ENCODE peak calls at places on chromosomes 6 and 20, in nine cellular contexts. N, O, A, D, U, B, X, K and V are unnamed samples.

GRCh38 chr6:48553449-48553848 is 442.5 kb upstream of the PTCHD4 start:
- DNase-seq in K (no peak), O (no peak), N (no peak), X (no peak), B (no peak), A (no peak), D (no peak), U (no peak), V (no peak)

GRCh38 chr20:8414611-8415274 is 282.7 kb downstream of the PLCB1 start:
- DNase-seq in X (no peak), N (no peak), K (no peak), A (peak; percentile 56), U (no peak), B (no peak), O (no peak), D (no peak), V (no peak)

GRCh38 chr6:147099974-147100373 is 104.2 kb upstream of the STXBP5 start:
- DNase-seq in X (no peak), N (no peak), U (no peak), A (no peak), K (no peak), B (no peak), D (no peak), O (no peak), V (no peak)

GRCh38 chr6:81894788-81895221 is 142.3 kb upstream of the TENT5A start:
- DNase-seq in N (no peak), B (no peak), A (no peak), X (peak; percentile 68), U (no peak), K (peak; percentile 100), O (peak; percentile 86), D (no peak), V (no peak)

GRCh38 chr6:129817332-129817731 is 43.8 kb downstream of the TMEM244 start:
- DNase-seq in B (no peak), X (no peak), N (no peak), U (no peak), D (no peak), A (no peak), K (no peak), O (no peak), V (no peak)

GRCh38 chr6:2793491-2794151 is 28.4 kb downstream of the WRNIP1 start:
- DNase-seq in K (no peak), X (no peak), N (no peak), B (no peak), U (no peak), A (no peak), D (no peak), O (peak; percentile 26), V (no peak)

GRCh38 chr20:63079971-63080370 is 73.2 kb upstream of the BHLHE23 start:
- DNase-seq in O (no peak), B (no peak), X (no peak), D (no peak), K (no peak), U (no peak), A (no peak), N (no peak), V (no peak)

GRCh38 chr6:83270971-83271714 is 78.0 kb downstream of the RWDD2A start:
- DNase-seq in X (no peak), A (no peak), O (no peak), B (no peak), N (no peak), K (no peak), D (no peak), U (no peak), V (no peak)

GRCh38 chr6:17240803-17241500 is 40.2 kb upstream of the RBM24 start:
- DNase-seq in O (no peak), A (no peak), K (no peak), X (no peak), U (no peak), N (no peak), D (no peak), B (no peak), V (no peak)

GRCh38 chr6:126944512-126944911 is 174.0 kb upstream of the RSPO3 start:
- DNase-seq in A (no peak), U (no peak), D (no peak), B (no peak), X (no peak), O (no peak), N (no peak), K (no peak), V (no peak)

GRCh38 chr6:129731396-129731795 is 21.4 kb upstream of the ARHGAP18 start:
- DNase-seq in U (no peak), A (no peak), N (no peak), X (no peak), B (no peak), O (no peak), K (no peak), D (no peak), V (no peak)

GRCh38 chr6:3271756-3272155 is 13.0 kb downstream of the PSMG4 start:
- DNase-seq in K (no peak), A (no peak), O (no peak), N (no peak), B (no peak), D (no peak), U (no peak), X (no peak), V (no peak)

GRCh38 chr6:52616271-52616670 is 39.4 kb upstream of the TRAM2 start:
- DNase-seq in X (no peak), N (no peak), K (no peak), D (no peak), B (no peak), U (no peak), A (no peak), O (no peak), V (no peak)

GRCh38 chr6:1485678-1486077 is 96.3 kb downstream of the FOXF2 start:
- DNase-seq in U (no peak), N (peak; percentile 75), A (no peak), D (no peak), O (no peak), B (peak; percentile 60), K (no peak), X (no peak), V (no peak)

GRCh38 chr6:170291271-170292110 is 613 bp upstream of the DLL1 start:
- DNase-seq in A (peak; percentile 93), N (no peak), U (peak; percentile 67), B (no peak), O (peak; percentile 78), K (peak; percentile 93), X (peak; percentile 78), D (no peak), V (peak; percentile 63)

GRCh38 chr6:72376736-72377135 is 245.1 kb upstream of the KCNQ5 start:
- DNase-seq in D (no peak), X (no peak), U (no peak), O (no peak), K (peak; percentile 46), N (no peak), B (no peak), A (no peak), V (no peak)

GRCh38 chr6:40791004-40791403 is 203.8 kb upstream of the LRFN2 start:
- DNase-seq in N (no peak), U (peak; percentile 17), A (no peak), D (no peak), K (no peak), X (no peak), B (no peak), O (no peak), V (no peak)

GRCh38 chr20:24608926-24609667 is 139.7 kb downstream of the SYNDIG1 start:
- DNase-seq in O (no peak), B (no peak), A (no peak), D (no peak), N (no peak), K (peak; percentile 84), U (no peak), X (no peak), V (no peak)

GRCh38 chr20:11919046-11919445 is 1.4 kb downstream of the BTBD3 start:
- DNase-seq in U (no peak), O (no peak), K (peak; percentile 87), X (peak; percentile 38), D (no peak), N (no peak), B (no peak), A (peak; percentile 92), V (no peak)

GRCh38 chr6:28982476-28983266 is 22.4 kb downstream of the ZNF311 start:
- DNase-seq in U (peak; percentile 15), D (no peak), X (no peak), O (no peak), N (peak; percentile 46), K (peak; percentile 63), A (no peak), B (no peak), V (no peak)

GRCh38 chr6:160427312-160428068 is 79.3 kb downstream of the SLC22A3 start:
- DNase-seq in B (no peak), A (peak; percentile 5), K (no peak), O (no peak), X (peak; percentile 22), D (no peak), U (no peak), N (no peak), V (no peak)

GRCh38 chr6:134182528-134182927 is 130.1 kb upstream of the SLC2A12 start:
- DNase-seq in D (no peak), A (no peak), U (peak; percentile 31), X (no peak), K (peak; percentile 43), O (no peak), B (no peak), N (no peak), V (no peak)